ENCODE peak calls at places on chromosomes 3 and 15, in ten cellular contexts. E, V, F, S, D, Q, I, X, C and K are unnamed samples. For H3K4me1 and H3K9me3, the result is how much of the 10 kb centered on the place peaks cover.

GRCh38 chr3:126015075-126015474 is 46.1 kb downstream of the ROPN1B start:
- DNase-seq in I (no peak), X (peak), Q (no peak), E (no peak), F (no peak), V (peak), D (no peak), C (no peak), S (no peak), K (no peak)

GRCh38 chr15:53522878-53523455 is 236.5 kb downstream of the WDR72 start:
- DNase-seq in D (no peak), X (no peak), C (peak), Q (no peak), I (no peak), E (no peak), F (no peak), V (no peak), S (peak), K (peak)

GRCh38 chr15:90872481-90873184 is 4.2 kb downstream of the FURIN start:
- DNase-seq in X (no peak), E (peak), V (peak), I (peak), C (no peak), D (no peak), Q (no peak), S (peak), F (no peak), K (no peak)

GRCh38 chr3:54046677-54047214 is 75.6 kb upstream of the CACNA2D3 start:
- DNase-seq in D (no peak), X (no peak), V (no peak), I (peak), C (peak), E (peak), F (no peak), S (no peak), Q (no peak), K (no peak)

GRCh38 chr3:67109651-67110204 is 111.6 kb downstream of the KBTBD8 start:
- DNase-seq in Q (no peak), D (no peak), C (no peak), X (no peak), F (no peak), S (peak), I (peak), E (peak), V (no peak), K (no peak)

GRCh38 chr3:71581451-71581980 is 2.0 kb downstream of the FOXP1 start:
- DNase-seq in E (no peak), V (peak), I (peak), Q (peak), C (peak), S (no peak), F (peak), D (peak), X (peak), K (peak)

GRCh38 chr3:156334841-156335545 is 214.6 kb downstream of the KCNAB1 start:
- DNase-seq in D (no peak), X (no peak), S (no peak), Q (no peak), I (no peak), F (no peak), E (no peak), V (no peak), C (no peak), K (no peak)

GRCh38 chr3:192171213-192171612 is 556.1 kb downstream of the FGF12 start:
- DNase-seq in E (no peak), S (no peak), D (no peak), Q (no peak), V (no peak), I (no peak), F (no peak), C (no peak), X (no peak), K (no peak)

GRCh38 chr15:90143176-90143655 is 40.9 kb upstream of the IDH2 start:
- DNase-seq in X (peak), C (peak), I (no peak), Q (peak), S (peak), E (peak), V (peak), F (peak), D (peak), K (peak)

GRCh38 chr3:153050978-153051377 is 111.0 kb upstream of the RAP2B start:
- DNase-seq in D (no peak), S (no peak), E (no peak), I (no peak), C (no peak), V (no peak), F (no peak), X (no peak), Q (no peak), K (no peak)

GRCh38 chr3:100590114-100590839 is 19.1 kb upstream of the ADGRG7 start:
- DNase-seq in V (no peak), Q (peak), E (peak), X (no peak), C (no peak), S (peak), I (peak), F (no peak), D (no peak), K (no peak)

GRCh38 chr3:166013073-166013679 is 176.0 kb upstream of the BCHE start:
- DNase-seq in V (no peak), F (no peak), I (peak), Q (no peak), E (peak), S (peak), X (no peak), C (no peak), D (no peak), K (no peak)

GRCh38 chr3:119600732-119601131 is 3.0 kb downstream of the PLA1A start:
- DNase-seq in Q (no peak), X (peak), V (peak), C (peak), D (no peak), S (peak), I (peak), F (no peak), E (no peak), K (peak)

GRCh38 chr15:57496946-57497944 is 94.5 kb upstream of the MYZAP start:
- DNase-seq in F (peak), V (no peak), D (peak), I (no peak), C (no peak), X (no peak), E (no peak), S (no peak), Q (no peak), K (peak)

GRCh38 chr3:14397531-14397930 is 4.9 kb upstream of the SLC6A6 start:
- DNase-seq in I (no peak), S (no peak), C (no peak), X (peak), F (no peak), Q (no peak), V (no peak), E (no peak), D (no peak), K (peak)

GRCh38 chr3:50345586-50345985 is at the start of gene ZMYND10:
- DNase-seq in I (peak), E (peak), S (peak), V (peak), X (peak), Q (peak), C (peak), F (peak), D (peak), K (peak)

GRCh38 chr3:99544819-99545281 is 93.5 kb upstream of the COL8A1 start:
- DNase-seq in I (peak), E (peak), V (no peak), D (no peak), S (no peak), Q (peak), C (no peak), F (no peak), X (no peak), K (peak)

GRCh38 chr3:30342319-30343060 is 263.9 kb upstream of the TGFBR2 start:
- DNase-seq in D (no peak), S (peak), X (no peak), F (no peak), Q (peak), I (peak), V (no peak), E (peak), C (no peak), K (peak)

GRCh38 chr3:30341851-30342250 is 264.6 kb upstream of the TGFBR2 start:
- DNase-seq in Q (no peak), V (no peak), C (no peak), I (peak), E (no peak), F (no peak), X (no peak), S (no peak), D (no peak), K (no peak)

GRCh38 chr3:30343861-30344260 is 262.5 kb upstream of the TGFBR2 start:
- DNase-seq in E (no peak), C (no peak), Q (no peak), F (no peak), D (no peak), I (no peak), X (no peak), V (no peak), S (no peak), K (no peak)

GRCh38 chr3:30344288-30344687 is 262.1 kb upstream of the TGFBR2 start:
- DNase-seq in X (no peak), C (no peak), D (no peak), V (no peak), Q (no peak), I (no peak), F (no peak), S (no peak), E (no peak), K (no peak)

GRCh38 chr3:30343067-30343831 is 263.2 kb upstream of the TGFBR2 start:
- DNase-seq in D (no peak), S (no peak), F (no peak), C (no peak), X (no peak), I (no peak), E (no peak), Q (no peak), V (no peak), K (no peak)
- H3K4me1 ChIP-seq in D (under half), S (under half), F (under half), C (under half), X (under half), I (half or more), E (under half), Q (under half), V (under half), K (under half)

GRCh38 chr15:22979069-22979698 is 984 bp downstream of the CYFIP1 start:
- DNase-seq in D (peak), C (peak), V (peak), F (peak), E (peak), X (peak), Q (no peak), I (peak), S (peak), K (peak)

GRCh38 chr15:22981336-22981840 is 1.2 kb upstream of the CYFIP1 start:
- DNase-seq in D (no peak), I (no peak), E (no peak), F (no peak), C (no peak), X (no peak), V (no peak), Q (no peak), S (no peak), K (no peak)

GRCh38 chr15:22978691-22979068 is 1.5 kb downstream of the CYFIP1 start:
- DNase-seq in D (no peak), S (peak), Q (no peak), E (no peak), C (no peak), X (no peak), V (no peak), I (no peak), F (no peak), K (no peak)

GRCh38 chr15:22980189-22981136 is at the start of gene CYFIP1:
- DNase-seq in C (peak), S (peak), X (peak), V (peak), D (peak), E (peak), F (peak), Q (peak), I (peak), K (peak)

DNA sequence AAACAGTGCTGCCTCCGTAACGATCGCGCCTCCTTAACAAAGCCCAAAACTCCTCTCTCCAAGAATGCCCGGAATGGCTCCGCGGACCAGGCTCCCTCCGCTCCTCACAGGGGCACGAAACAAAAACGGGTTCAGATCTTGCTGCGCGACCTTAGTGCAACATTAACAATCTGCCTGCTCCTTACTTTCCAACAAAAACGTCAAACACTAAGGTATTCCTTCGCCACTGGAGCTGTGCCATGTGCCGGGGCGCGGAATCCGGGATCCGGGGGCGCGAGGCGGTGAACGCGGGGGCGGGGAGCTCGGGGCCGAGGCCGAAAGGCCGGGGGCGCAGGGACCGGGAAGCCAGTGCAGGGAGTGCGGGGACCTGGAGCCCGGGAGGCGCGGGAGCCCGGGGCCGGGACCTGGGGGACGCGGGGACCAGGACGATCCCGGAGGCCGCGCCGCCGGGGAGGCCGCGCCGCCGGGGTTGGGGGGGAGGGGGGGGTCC is 424 bp downstream of the CYFIP1 start:
- DNase-seq in I (peak), E (no peak), F (peak), X (peak), C (peak), S (peak), V (peak), D (no peak), Q (peak), K (peak)
- H3K27ac ChIP-seq in I (peak), E (peak), F (peak), X (peak), C (peak), S (peak), V (peak), D (peak), Q (peak), K (peak)

GRCh38 chr15:25062551-25063430 is 108.0 kb downstream of the SNRPN start:
- DNase-seq in S (no peak), F (no peak), V (no peak), I (no peak), Q (no peak), D (peak), C (no peak), E (no peak), X (no peak), K (no peak)

GRCh38 chr15:25060472-25060803 is 105.7 kb downstream of the SNRPN start:
- DNase-seq in F (no peak), I (no peak), S (no peak), Q (peak), D (peak), X (peak), E (no peak), V (no peak), C (no peak), K (no peak)

GRCh38 chr15:25059698-25060471 is 105.1 kb downstream of the SNRPN start:
- DNase-seq in C (no peak), S (no peak), Q (peak), E (no peak), X (peak), F (no peak), I (no peak), V (no peak), D (peak), K (no peak)

GRCh38 chr15:25060996-25061620 is 106.3 kb downstream of the SNRPN start:
- DNase-seq in Q (peak), I (no peak), D (peak), E (no peak), S (no peak), X (no peak), C (no peak), F (no peak), V (no peak), K (no peak)

GRCh38 chr15:25061808-25062550 is 107.2 kb downstream of the SNRPN start:
- DNase-seq in V (no peak), S (no peak), X (peak), C (no peak), F (no peak), I (no peak), D (peak), Q (peak), E (no peak), K (no peak)
- H3K9me3 ChIP-seq in V (half or more), S (half or more), X (half or more), C (under half), F (under half), I (under half), D (half or more), Q (half or more), E (half or more), K (half or more)

DNA sequence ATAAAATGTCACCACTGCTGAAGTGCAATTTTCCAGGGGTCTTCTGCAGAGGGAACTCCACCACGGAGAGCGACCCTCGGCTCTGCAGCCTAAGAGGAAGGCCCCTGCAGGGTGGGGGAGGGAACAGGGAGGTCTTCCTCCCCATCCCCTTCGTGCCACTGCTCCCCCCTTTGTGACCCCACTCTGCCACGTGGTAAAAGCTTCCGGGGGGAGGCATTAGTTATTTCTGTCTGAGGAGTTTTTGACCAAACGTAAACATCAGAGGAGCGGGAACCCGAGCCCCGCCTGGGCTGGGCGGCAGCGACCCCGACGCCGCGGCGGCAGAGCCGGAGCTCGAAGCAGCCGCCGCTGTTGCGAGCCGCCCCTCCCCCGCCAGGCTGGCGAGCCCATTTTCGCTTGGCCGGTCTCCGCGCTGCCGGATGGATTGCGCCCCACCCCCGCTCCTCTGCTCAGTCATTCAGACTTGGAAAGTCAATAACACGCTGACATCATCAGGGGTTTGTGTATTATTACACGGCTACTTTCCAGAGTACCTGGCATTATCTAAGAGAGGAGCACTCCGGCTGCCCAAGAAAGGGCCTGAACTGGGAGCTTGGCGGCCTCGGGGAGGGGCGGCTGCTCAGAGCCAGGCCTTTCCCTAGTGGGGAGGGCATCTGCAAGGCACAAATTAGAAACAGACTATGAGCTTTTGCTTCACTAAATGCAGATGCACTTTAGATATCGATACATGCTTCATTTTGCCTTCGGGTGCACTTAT is 162.5 kb upstream of the TBL1XR1 start:
- DNase-seq in X (peak), Q (peak), D (peak), S (peak), F (peak), I (peak), E (peak), C (peak), V (peak), K (peak)
- H3K4me1 ChIP-seq in X (under half), Q (under half), D (under half), S (under half), F (under half), I (under half), E (under half), C (half or more), V (half or more), K (under half)